ENCODE peak calls at places on chromosomes 12 and 14, in five cellular contexts. V is NT2/D1, O is H1, P is HepG2, K is GM12878. A is an unnamed sample.

GRCh38 chr12:94435511-94435927 is 24.1 kb downstream of the CEP83 start:
- DNase-seq in V (no peak), O (no peak), P (no peak), K (no peak), A (no peak)

GRCh38 chr14:85702937-85703336 is 173.0 kb downstream of the FLRT2 start:
- DNase-seq in V (no peak), O (no peak), P (no peak), K (no peak), A (no peak)

GRCh38 chr12:26523708-26524150 is 309.3 kb downstream of the ITPR2 start:
- DNase-seq in V (no peak), O (no peak), P (no peak), K (no peak), A (no peak)

GRCh38 chr14:37894463-37894862 is 299.0 kb downstream of the TTC6 start:
- DNase-seq in V (peak), O (no peak), P (no peak), K (no peak), A (no peak)

GRCh38 chr14:60544659-60545058 is 35.7 kb downstream of the SIX6 start:
- DNase-seq in V (no peak), O (no peak), P (no peak), K (no peak), A (no peak)

GRCh38 chr12:100954118-100954517 is 159.5 kb downstream of the ANO4 start:
- DNase-seq in V (no peak), O (no peak), P (no peak), K (no peak), A (no peak)

GRCh38 chr14:70114621-70115156 is 74.1 kb downstream of the SLC8A3 start:
- DNase-seq in V (no peak), O (no peak), P (no peak), K (no peak), A (no peak)

GRCh38 chr12:64028541-64028940 is 184.0 kb downstream of the SRGAP1 start:
- DNase-seq in V (no peak), O (no peak), P (no peak), K (no peak), A (no peak)

GRCh38 chr12:11059784-11060183 is 2.3 kb downstream of the TAS2R46 start:
- DNase-seq in V (no peak), O (no peak), P (no peak), K (no peak), A (no peak)

GRCh38 chr12:62604856-62605255 is 138.2 kb downstream of the MON2 start:
- DNase-seq in V (no peak), O (no peak), P (no peak), K (no peak), A (no peak)

GRCh38 chr12:80033457-80033856 is 65.9 kb upstream of the OTOGL start:
- DNase-seq in V (no peak), O (no peak), P (no peak), K (no peak), A (no peak)

GRCh38 chr14:104979758-104980591 is 1.8 kb upstream of the AHNAK2 start:
- DNase-seq in V (no peak), O (no peak), P (no peak), K (no peak), A (no peak)

GRCh38 chr12:69619050-69619449 is 8.3 kb upstream of the LRRC10 start:
- DNase-seq in V (no peak), O (no peak), P (no peak), K (no peak), A (no peak)

GRCh38 chr14:104112113-104112505 is 26.3 kb upstream of the KIF26A start:
- DNase-seq in V (no peak), O (no peak), P (no peak), K (no peak), A (no peak)

GRCh38 chr14:104226421-104227385 is 88.3 kb downstream of the KIF26A start:
- DNase-seq in V (no peak), O (peak), P (no peak), K (no peak), A (no peak)

GRCh38 chr12:65266408-65266807 is 12.1 kb upstream of the MSRB3 start:
- DNase-seq in V (no peak), O (no peak), P (no peak), K (no peak), A (peak)

GRCh38 chr14:61343471-61343870 is 22.1 kb downstream of the PRKCH start:
- DNase-seq in V (no peak), O (no peak), P (no peak), K (no peak), A (no peak)

GRCh38 chr14:88245321-88245720 is 77.7 kb downstream of the KCNK10 start:
- DNase-seq in V (no peak), O (no peak), P (no peak), K (no peak), A (no peak)

GRCh38 chr12:116708826-116709756 is 28.8 kb downstream of the SPRING1 start:
- DNase-seq in V (no peak), O (no peak), P (peak), K (no peak), A (no peak)

GRCh38 chr12:91877461-91878230 is 268.0 kb downstream of the BTG1 start:
- DNase-seq in V (no peak), O (no peak), P (no peak), K (no peak), A (no peak)

GRCh38 chr12:79524507-79525148 is 166.1 kb downstream of the PAWR start:
- DNase-seq in V (no peak), O (no peak), P (no peak), K (no peak), A (no peak)

GRCh38 chr14:83923836-83924235 is 1606.1 kb upstream of the FLRT2 start:
- DNase-seq in V (no peak), O (no peak), P (no peak), K (no peak), A (no peak)

GRCh38 chr12:69298133-69298532 is 50.0 kb upstream of the LYZ start:
- DNase-seq in V (no peak), O (no peak), P (no peak), K (no peak), A (no peak)

GRCh38 chr12:91704446-91704845 is 441.2 kb downstream of the BTG1 start:
- DNase-seq in V (no peak), O (no peak), P (no peak), K (no peak), A (no peak)

GRCh38 chr12:57138526-57139272 is 8.7 kb downstream of the LRP1-AS start:
- DNase-seq in V (no peak), O (no peak), P (peak), K (no peak), A (no peak)

GRCh38 chr12:89067436-89067835 is 284.9 kb downstream of the DUSP6 start:
- DNase-seq in V (no peak), O (no peak), P (no peak), K (no peak), A (no peak)

GRCh38 chr12:1776139-1776975 is 44.0 kb upstream of the LRTM2 start:
- DNase-seq in V (peak), O (no peak), P (no peak), K (no peak), A (no peak)

GRCh38 chr14:76829650-76830421 is 3.6 kb downstream of the LRRC74A start:
- DNase-seq in V (no peak), O (no peak), P (peak), K (no peak), A (no peak)

GRCh38 chr12:7716391-7716790 is 5.2 kb downstream of the DPPA3 start:
- DNase-seq in V (peak), O (no peak), P (peak), K (no peak), A (peak)

GRCh38 chr12:114167431-114167830 is 201.3 kb upstream of the RBM19 start:
- DNase-seq in V (no peak), O (no peak), P (no peak), K (no peak), A (no peak)

GRCh38 chr12:52920937-52921336 is 16.1 kb upstream of the KRT8 start:
- DNase-seq in V (no peak), O (no peak), P (peak), K (no peak), A (no peak)

GRCh38 chr12:27332407-27333310 is at the start of gene BMAL2:
- DNase-seq in V (peak), O (peak), P (peak), K (no peak), A (peak)

GRCh38 chr12:109276160-109276559 is 32.9 kb downstream of the FOXN4 start:
- DNase-seq in V (no peak), O (no peak), P (no peak), K (no peak), A (no peak)

GRCh38 chr12:109279525-109279924 is 29.6 kb downstream of the FOXN4 start:
- DNase-seq in V (no peak), O (no peak), P (no peak), K (no peak), A (no peak)

GRCh38 chr12:109278912-109279311 is 30.2 kb downstream of the FOXN4 start:
- DNase-seq in V (no peak), O (no peak), P (no peak), K (no peak), A (no peak)

GRCh38 chr12:109277255-109277898 is 31.7 kb downstream of the FOXN4 start:
- DNase-seq in V (no peak), O (no peak), P (no peak), K (no peak), A (no peak)

DNA sequence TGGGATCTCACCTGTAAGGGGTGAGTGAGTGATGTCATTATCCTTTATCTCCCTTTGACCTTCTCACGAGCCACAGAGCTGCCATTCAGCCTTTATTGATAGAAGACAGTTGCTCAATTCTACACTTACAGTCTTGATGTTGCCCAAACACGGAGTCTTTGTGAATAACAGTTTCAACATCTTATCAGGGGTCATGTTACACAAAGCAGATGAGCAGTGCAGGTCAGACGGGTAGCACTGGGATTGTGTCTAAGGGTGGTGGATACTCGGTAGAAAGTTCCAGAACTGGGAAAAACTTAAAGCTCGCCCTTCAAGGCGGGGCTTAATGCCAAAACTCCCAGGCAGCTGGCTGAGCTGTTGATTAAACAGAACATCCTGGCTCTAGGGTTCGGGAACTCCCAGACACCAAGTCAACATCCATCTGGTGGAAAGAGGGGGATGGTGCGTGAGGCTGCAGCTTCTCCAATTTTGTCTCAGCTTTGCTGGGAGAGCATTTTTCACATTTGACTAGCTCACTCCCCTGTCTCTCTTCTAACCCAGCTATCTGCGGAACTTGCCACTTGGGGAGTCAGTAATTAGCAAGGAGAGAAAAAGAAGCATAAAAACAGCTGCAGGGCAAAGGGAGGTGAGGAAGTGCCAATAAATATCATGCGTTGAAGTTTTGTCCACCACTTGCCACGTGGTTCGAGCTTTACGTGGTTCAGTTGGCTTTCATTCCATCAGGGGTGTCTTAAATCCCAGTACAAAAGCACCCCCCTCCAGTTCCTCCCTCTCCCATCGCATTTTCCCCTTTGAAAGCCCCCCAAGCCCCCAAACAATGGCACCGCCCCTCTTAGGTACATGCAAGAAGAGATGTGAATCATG is 31.0 kb downstream of the FOXN4 start:
- DNase-seq in V (no peak), O (no peak), P (peak), K (no peak), A (no peak)
- TF ChIP-seq SUZ12 in V (no peak), O (no peak), P (no peak), K (no peak), A (no peak)

GRCh38 chr12:9221476-9221875 is 13.3 kb upstream of the PZP start:
- DNase-seq in V (no peak), O (no peak), P (no peak), K (no peak), A (no peak)

GRCh38 chr12:9227953-9228352 is 19.8 kb upstream of the PZP start:
- DNase-seq in V (no peak), O (no peak), P (no peak), K (no peak), A (no peak)

DNA sequence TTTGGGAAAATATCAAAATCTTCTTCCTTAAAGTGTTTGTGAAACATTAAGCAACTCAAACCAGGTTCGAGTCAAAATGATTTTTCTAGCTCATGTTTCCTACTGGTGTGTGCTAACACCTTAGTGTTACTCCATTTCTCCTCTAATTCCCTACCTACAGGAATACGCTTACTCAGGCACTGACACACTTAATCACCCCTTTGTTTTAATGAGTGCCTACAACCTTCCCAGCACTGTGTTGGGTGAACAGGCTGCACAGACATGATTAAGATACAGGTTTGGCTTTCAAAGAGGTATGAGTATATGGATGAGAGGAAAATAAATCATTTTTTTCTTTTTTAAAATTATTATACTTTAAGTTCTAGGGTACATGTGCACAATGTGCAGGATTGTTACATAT is 15.6 kb upstream of the PZP start:
- DNase-seq in V (no peak), O (no peak), P (no peak), K (no peak), A (no peak)
- TF ChIP-seq SUZ12 in V (no peak), O (no peak), P (no peak), K (no peak), A (no peak)

DNA sequence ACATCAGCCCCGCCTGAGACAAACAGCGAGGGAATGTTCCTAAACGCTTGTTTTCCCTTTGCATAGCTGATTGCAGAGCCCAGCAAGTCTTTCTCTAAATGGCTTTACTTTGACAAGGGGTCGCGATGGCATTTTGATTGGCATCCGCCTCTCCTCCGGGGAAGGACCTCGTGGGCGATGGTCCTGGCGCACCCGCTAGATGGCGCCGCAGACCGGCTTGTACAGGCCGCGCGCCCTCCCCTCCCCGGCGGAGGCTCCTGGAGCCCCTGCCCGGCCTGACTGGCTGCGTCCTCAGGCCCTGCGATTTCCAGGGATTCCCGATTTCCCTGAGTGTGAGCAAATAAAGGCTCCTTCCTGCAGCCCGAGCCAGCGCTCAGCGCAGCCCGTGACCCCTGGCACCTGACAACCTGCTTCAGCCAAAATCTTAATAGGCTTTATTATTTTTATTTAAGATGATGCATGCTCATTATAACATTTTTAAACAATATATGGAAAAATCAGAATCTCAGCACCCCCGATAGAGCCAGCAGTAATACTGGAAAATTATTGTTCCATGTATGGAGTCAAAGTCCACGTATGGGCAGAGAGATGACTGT is 468.3 kb downstream of the AACS start:
- DNase-seq in V (peak), O (peak), P (peak), K (no peak), A (peak)
- TF ChIP-seq SUZ12 in V (no peak), O (no peak), P (no peak), K (no peak), A (no peak)

GRCh38 chr14:32497233-32497632 is 168.1 kb downstream of the AKAP6 start:
- DNase-seq in V (no peak), O (no peak), P (no peak), K (no peak), A (no peak)
- TF ChIP-seq SUZ12 in V (no peak), O (no peak), P (no peak), K (no peak), A (no peak)

DNA sequence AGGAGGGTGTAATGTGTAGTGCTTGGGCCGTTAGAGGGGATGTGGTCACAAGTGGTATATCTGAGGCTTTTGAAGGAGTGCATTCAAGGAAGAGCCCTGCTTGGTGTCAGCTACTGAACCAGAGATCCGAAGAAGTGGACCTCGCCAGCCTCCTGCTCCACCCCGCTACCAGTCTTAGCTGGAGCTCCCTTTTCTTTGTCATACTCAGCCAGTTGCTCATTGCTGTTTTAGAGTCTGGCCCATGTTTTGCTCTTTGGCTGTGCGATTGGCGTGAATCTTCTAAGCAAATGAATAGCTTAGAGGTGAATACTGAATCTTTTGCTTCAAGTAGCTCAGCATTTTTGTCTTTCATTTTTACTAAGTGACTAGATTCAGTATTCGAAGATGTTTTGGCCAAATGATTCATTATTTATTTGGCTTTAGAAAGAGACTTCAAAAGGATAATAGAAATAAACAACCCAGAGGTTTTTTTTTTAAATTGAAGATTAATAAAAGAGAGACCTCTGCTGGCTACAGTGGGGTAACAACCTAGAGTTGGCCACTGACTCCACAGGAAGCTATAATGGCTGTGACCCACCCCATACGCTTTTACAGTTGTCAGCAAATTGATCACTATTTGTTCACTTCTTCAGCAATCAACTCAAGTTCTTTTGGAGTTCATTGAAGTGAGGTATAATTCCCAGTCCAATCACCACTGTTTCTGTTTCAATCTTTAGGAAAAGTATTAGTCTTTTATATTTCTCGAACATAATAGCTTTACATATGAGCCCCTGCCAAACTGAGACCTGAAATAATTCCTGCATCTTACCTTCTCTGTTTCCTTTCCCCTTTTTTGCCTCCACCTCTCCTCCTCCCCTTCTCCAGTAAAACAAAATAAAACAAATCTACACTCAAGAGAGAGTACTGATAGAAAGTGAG is 19.9 kb downstream of the CDKN1B start:
- DNase-seq in V (no peak), O (no peak), P (no peak), K (peak), A (no peak)
- TF ChIP-seq SUZ12 in V (no peak), O (no peak), P (no peak), K (no peak), A (no peak)

GRCh38 chr12:15963271-15963670 is 52.1 kb downstream of the DERA start:
- DNase-seq in V (no peak), O (no peak), P (no peak), K (no peak), A (no peak)
- TF ChIP-seq SUZ12 in V (no peak), O (no peak), P (no peak), K (no peak), A (no peak)

GRCh38 chr12:113131556-113131955 is 4.0 kb downstream of the RASAL1 start:
- DNase-seq in V (no peak), O (no peak), P (no peak), K (no peak), A (no peak)

GRCh38 chr12:113127791-113128199 is 7.8 kb downstream of the RASAL1 start:
- DNase-seq in V (no peak), O (no peak), P (no peak), K (no peak), A (no peak)

GRCh38 chr12:113129664-113130456 is 5.7 kb downstream of the RASAL1 start:
- DNase-seq in V (no peak), O (no peak), P (no peak), K (no peak), A (no peak)

GRCh38 chr12:113130457-113131135 is 5.0 kb downstream of the RASAL1 start:
- DNase-seq in V (no peak), O (peak), P (peak), K (no peak), A (no peak)

GRCh38 chr12:113128802-113129663 is 6.5 kb downstream of the RASAL1 start:
- DNase-seq in V (no peak), O (no peak), P (no peak), K (no peak), A (no peak)
- TF ChIP-seq SUZ12 in V (no peak), O (no peak), P (no peak), K (no peak), A (no peak)

DNA sequence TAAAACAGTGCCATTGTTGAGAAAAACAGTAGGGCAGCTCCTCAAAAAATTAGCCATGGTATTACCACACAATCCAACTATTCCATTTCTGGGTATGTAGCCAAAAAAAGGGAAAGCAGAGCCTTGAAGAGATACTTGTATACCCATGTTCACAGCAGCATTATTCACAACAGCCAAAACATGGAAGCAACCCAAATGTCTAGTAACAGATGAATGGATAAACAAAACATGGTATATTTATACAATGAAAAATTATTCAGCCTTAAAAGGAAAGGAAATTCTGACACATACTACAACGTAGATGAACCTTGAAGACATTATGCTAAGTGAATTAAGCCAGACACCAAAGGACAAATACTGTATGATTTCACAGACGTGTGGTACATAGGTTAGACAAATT is 67.6 kb upstream of the GNG2 start:
- DNase-seq in V (no peak), O (no peak), P (no peak), K (no peak), A (no peak)
- TF ChIP-seq SUZ12 in V (no peak), O (no peak), P (no peak), K (no peak), A (no peak)

GRCh38 chr12:6367065-6367968 is 8.0 kb downstream of the SCNN1A start:
- DNase-seq in V (no peak), O (no peak), P (peak), K (peak), A (peak)
- TF ChIP-seq SUZ12 in V (no peak), O (no peak), P (no peak), K (no peak), A (no peak)

GRCh38 chr12:111780615-111781014 is 13.9 kb downstream of the ALDH2 start:
- DNase-seq in V (no peak), O (no peak), P (no peak), K (no peak), A (no peak)
- TF ChIP-seq SUZ12 in V (no peak), O (no peak), P (no peak), K (no peak), A (no peak)

A was measured in HEK293T.